ENCODE peak calls at places on chromosomes 13 and 19, in nine cellular contexts. G is Karpas-422; J is cardiac fibroblast; K is fibroblast of pulmonary artery; F is CD4-positive, CD25-positive, alpha-beta regulatory T cell; M is hepatocyte; V is right lobe of liver; C is tibial nerve; Z is SJCRH30. P is an unnamed sample.

GRCh38 chr19:16136185-16137067 is 7.1 kb upstream of the HSH2D start:
- DNase-seq in J (no peak), F (no peak), K (no peak), M (no peak), G (peak; percentile 74), V (no peak), Z (peak; percentile 46), C (no peak), P (no peak)

GRCh38 chr19:23896912-23897311 is 17.8 kb upstream of the ZNF726 start:
- DNase-seq in G (no peak), F (no peak), M (no peak), C (no peak), Z (no peak), J (no peak), V (no peak), K (no peak), P (no peak)

GRCh38 chr19:36150586-36150985 is 1.7 kb downstream of the COX7A1 start:
- DNase-seq in C (no peak), M (no peak), G (no peak), V (no peak), K (no peak), J (no peak), F (no peak), Z (no peak), P (no peak)

GRCh38 chr19:5489511-5489910 is 34.3 kb downstream of the ZNRF4 start:
- DNase-seq in V (no peak), J (no peak), Z (no peak), G (no peak), F (no peak), C (no peak), M (no peak), K (no peak), P (no peak)

GRCh38 chr19:43316591-43317319 is 36.7 kb upstream of the CD177 start:
- DNase-seq in F (no peak), K (peak; percentile 11), G (peak; percentile 65), V (no peak), C (no peak), J (no peak), Z (peak; percentile 46), M (peak; percentile 83), P (no peak)

GRCh38 chr13:52446265-52446664 is 4.2 kb downstream of the VPS36 start:
- DNase-seq in G (no peak), V (no peak), F (no peak), Z (no peak), C (no peak), M (no peak), J (peak; percentile 14), K (no peak), P (no peak)

GRCh38 chr19:639251-640155 is at the start of gene FGF22:
- DNase-seq in J (peak; percentile 90), K (peak; percentile 81), C (peak; percentile 91), G (peak; percentile 97), M (peak; percentile 95), V (peak; percentile 94), F (peak; percentile 93), Z (no peak), P (peak; percentile 91)

GRCh38 chr19:45477713-45478453 is 10.1 kb downstream of the FOSB start:
- DNase-seq in G (peak; percentile 64), C (no peak), J (no peak), K (no peak), Z (no peak), F (no peak), M (peak; percentile 17), V (no peak), P (peak; percentile 51)

GRCh38 chr19:57078802-57079201 is 41.0 kb upstream of the USP29 start:
- DNase-seq in V (no peak), C (no peak), G (no peak), F (no peak), Z (no peak), M (no peak), K (no peak), J (no peak), P (no peak)

GRCh38 chr13:44449999-44450821 is 76.6 kb downstream of the SERP2 start:
- DNase-seq in M (peak; percentile 69), Z (no peak), G (no peak), J (no peak), K (no peak), V (no peak), C (no peak), F (no peak), P (no peak)

GRCh38 chr19:42420055-42420544 is 7.1 kb downstream of the LIPE start:
- DNase-seq in Z (peak; percentile 40), V (peak; percentile 68), F (peak; percentile 89), M (peak; percentile 62), G (peak; percentile 92), K (peak; percentile 52), J (peak; percentile 52), C (no peak), P (peak; percentile 86)

GRCh38 chr19:4717966-4718701 is 5.5 kb downstream of the DPP9 start:
- DNase-seq in F (no peak), J (no peak), M (no peak), K (no peak), V (no peak), G (no peak), C (no peak), Z (no peak), P (no peak)

GRCh38 chr13:59236309-59236939 is 927.3 kb downstream of the DIAPH3 start:
- DNase-seq in V (no peak), J (no peak), K (no peak), Z (no peak), M (no peak), C (no peak), G (no peak), F (no peak), P (no peak)

GRCh38 chr13:24128962-24129361 is 31.6 kb upstream of the SPATA13 start:
- DNase-seq in M (no peak), V (no peak), C (no peak), G (no peak), Z (no peak), J (no peak), K (no peak), F (no peak), P (no peak)

GRCh38 chr19:49851456-49852259 is 699 bp downstream of the PTOV1 start:
- DNase-seq in J (no peak), V (peak; percentile 51), K (no peak), Z (peak; percentile 62), M (peak; percentile 53), C (no peak), F (peak; percentile 35), G (peak; percentile 86), P (peak; percentile 62)

GRCh38 chr19:55526216-55527196 is 10.4 kb downstream of the SBK2 start:
- DNase-seq in M (peak; percentile 75), Z (peak; percentile 95), C (no peak), J (peak; percentile 85), F (no peak), K (peak; percentile 83), V (peak; percentile 80), G (no peak), P (no peak)

GRCh38 chr13:106522112-106522511 is 13.3 kb downstream of the EFNB2 start:
- DNase-seq in V (no peak), Z (no peak), G (no peak), J (no peak), C (no peak), F (no peak), M (no peak), K (no peak), P (no peak)

GRCh38 chr19:2084993-2085720 is 11.0 kb downstream of the MOB3A start:
- DNase-seq in G (peak; percentile 96), J (peak; percentile 33), V (peak; percentile 73), C (peak; percentile 60), F (peak; percentile 99), Z (no peak), M (no peak), K (peak; percentile 38), P (peak; percentile 98)

GRCh38 chr13:49046002-49046401 is 70.3 kb downstream of the FNDC3A start:
- DNase-seq in Z (no peak), C (no peak), M (no peak), K (no peak), G (no peak), F (no peak), V (no peak), J (no peak), P (no peak)

GRCh38 chr19:16897572-16898056 is 8.8 kb downstream of the F2RL3 start:
- DNase-seq in J (peak; percentile 26), M (no peak), V (peak; percentile 60), Z (no peak), K (no peak), F (peak; percentile 24), C (no peak), G (no peak), P (no peak)

GRCh38 chr19:51721905-51722304 is 1.9 kb downstream of the HAS1 start:
- DNase-seq in C (no peak), K (no peak), V (no peak), Z (no peak), F (no peak), G (peak; percentile 91), M (no peak), J (no peak), P (no peak)

GRCh38 chr19:11382898-11383705 is 1.0 kb downstream of the EPOR start:
- DNase-seq in M (peak; percentile 81), K (peak; percentile 39), J (peak; percentile 41), V (peak; percentile 78), G (peak; percentile 58), F (peak; percentile 52), C (peak; percentile 14), Z (peak; percentile 61), P (peak; percentile 46)
- H3K4me3 ChIP-seq in M (peak overlapping the region; percentile 44), K (peak overlapping the region; percentile 65), J (peak overlapping the region; percentile 55), V (peak overlapping the region; percentile 52), G (peak overlapping the region; percentile 89), F (no peak overlapping the region), C (peak overlapping the region; percentile 20), Z (peak overlapping the region; percentile 68), P (peak overlapping the region; percentile 47)

DNA sequence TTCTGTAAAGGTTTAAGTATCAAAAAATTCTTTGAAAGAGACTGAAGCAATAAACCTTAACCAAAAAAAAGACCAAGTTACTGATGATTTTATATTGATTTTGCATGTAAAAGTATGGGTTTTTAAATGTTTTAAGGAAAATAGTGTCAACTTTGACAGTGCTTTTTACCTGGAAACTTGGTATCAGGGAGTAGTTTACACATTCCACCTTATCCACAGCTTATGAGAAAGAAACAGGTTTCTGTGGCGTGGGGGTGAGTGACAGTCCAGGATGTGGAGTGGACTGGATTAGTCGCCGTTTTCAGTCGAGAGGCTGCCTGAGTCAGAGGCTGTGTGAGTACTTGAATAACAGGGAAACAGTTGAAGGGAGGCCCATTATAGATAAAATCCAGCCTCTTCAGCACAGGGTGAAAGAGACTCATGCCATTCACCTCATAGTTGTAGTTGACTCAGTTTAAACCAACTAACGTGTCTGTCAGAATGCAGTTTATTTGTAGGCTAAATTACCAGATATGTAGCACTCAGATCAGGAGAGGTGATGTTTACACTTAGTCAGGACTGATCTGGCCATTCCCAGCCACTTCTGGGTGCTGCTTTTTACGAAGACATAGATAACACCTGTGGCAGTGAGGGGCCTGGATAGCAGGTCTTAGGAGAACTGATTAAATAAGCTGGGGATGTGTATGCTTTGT is 595 bp upstream of the GPR183 start:
- DNase-seq in V (no peak), J (peak; percentile 62), G (no peak), Z (peak; percentile 30), C (no peak), M (peak; percentile 63), F (peak; percentile 73), K (peak; percentile 64), P (no peak)
- H3K4me3 ChIP-seq in V (no peak overlapping the region), J (no peak overlapping the region), G (no peak overlapping the region), Z (no peak overlapping the region), C (no peak overlapping the region), M (no peak overlapping the region), F (peak overlapping the region; percentile 96), K (no peak overlapping the region), P (no peak overlapping the region)

GRCh38 chr19:19224852-19225494 is 13.2 kb downstream of the NCAN start:
- DNase-seq in C (peak; percentile 10), M (peak; percentile 84), J (peak; percentile 55), F (peak; percentile 79), Z (peak; percentile 34), K (peak; percentile 61), V (peak; percentile 82), G (peak; percentile 90), P (no peak)
- H3K4me3 ChIP-seq in C (peak overlapping the region; percentile 32), M (no peak overlapping the region), J (peak overlapping the region; percentile 18), F (no peak overlapping the region), Z (no peak overlapping the region), K (no peak overlapping the region), V (peak overlapping the region; percentile 31), G (peak overlapping the region; percentile 35), P (no peak overlapping the region)

GRCh38 chr13:32846556-32846955 is 169.7 kb upstream of the KL start:
- DNase-seq in F (no peak), G (no peak), Z (no peak), V (no peak), K (no peak), M (no peak), C (no peak), J (no peak), P (no peak)
- H3K4me3 ChIP-seq in F (no peak overlapping the region), G (peak overlapping the region; percentile 40), Z (no peak overlapping the region), V (no peak overlapping the region), K (no peak overlapping the region), M (no peak overlapping the region), C (no peak overlapping the region), J (no peak overlapping the region), P (no peak overlapping the region)